ENCODE peak calls at places on chromosomes 2 and 18, in nine cellular contexts. L is Calu3, G is caudate nucleus, D is hippocampal formation, X is Right ventricle myocardium inferior, H is cardiac fibroblast, B is spleen, K is A172, Z is A549. R is an unnamed sample.
A peak's percentile ranks its signal among the peaks of the same experiment; 100 is the strongest.

GRCh38 chr18:59388817-59389216 is 29.8 kb upstream of the LMAN1 start:
- DNase-seq in X (no peak), L (no peak), H (no peak), K (no peak), D (no peak), G (no peak), Z (no peak), B (no peak), R (no peak)

GRCh38 chr18:42030586-42031182 is 75.7 kb downstream of the PIK3C3 start:
- DNase-seq in H (peak; percentile 31), B (no peak), L (peak; percentile 37), X (no peak), K (no peak), D (no peak), Z (peak; percentile 24), G (no peak), R (no peak)

GRCh38 chr18:63848159-63848558 is 39.3 kb upstream of the SERPINB2 start:
- DNase-seq in L (peak; percentile 48), X (no peak), K (peak; percentile 50), G (no peak), H (peak; percentile 80), Z (peak; percentile 7), B (no peak), D (no peak), R (peak; percentile 15)

GRCh38 chr2:219570194-219570923 is 980 bp downstream of the OBSL1 start:
- DNase-seq in D (no peak), K (no peak), L (peak; percentile 36), B (no peak), G (peak; percentile 52), Z (peak; percentile 59), H (peak; percentile 40), X (peak; percentile 65), R (no peak)

GRCh38 chr2:216537366-216537765 is 38.7 kb downstream of the RPL37A start:
- DNase-seq in X (no peak), K (no peak), H (no peak), D (no peak), L (no peak), Z (no peak), G (no peak), B (no peak), R (no peak)

GRCh38 chr2:231794383-231794782 is 8.1 kb downstream of the COPS7B start:
- DNase-seq in Z (no peak), D (no peak), X (no peak), H (no peak), B (no peak), G (no peak), K (no peak), L (no peak), R (no peak)

GRCh38 chr2:23824777-23825212 is 102.1 kb downstream of the ATAD2B start:
- DNase-seq in G (no peak), X (no peak), H (peak; percentile 77), B (no peak), D (no peak), L (peak; percentile 54), Z (peak; percentile 43), K (peak; percentile 53), R (peak; percentile 54)

GRCh38 chr18:31562726-31563125 is 29.0 kb upstream of the TTR start:
- DNase-seq in K (no peak), B (no peak), L (no peak), X (no peak), D (no peak), H (no peak), G (no peak), Z (no peak), R (no peak)

GRCh38 chr2:182593394-182593707 is 122.7 kb upstream of the DNAJC10 start:
- DNase-seq in B (no peak), H (peak; percentile 71), G (no peak), K (peak; percentile 78), L (no peak), D (no peak), Z (no peak), X (no peak), R (no peak)

GRCh38 chr18:37330173-37330572 is 235.4 kb downstream of the CELF4 start:
- DNase-seq in Z (no peak), X (no peak), H (no peak), K (no peak), L (no peak), B (no peak), G (no peak), D (no peak), R (no peak)

GRCh38 chr2:16466133-16466820 is 199.4 kb downstream of the CYRIA start:
- DNase-seq in K (no peak), D (no peak), X (no peak), Z (no peak), G (no peak), H (no peak), L (no peak), B (no peak), R (no peak)

GRCh38 chr2:67210430-67210829 is 186.7 kb upstream of the ETAA1 start:
- DNase-seq in Z (no peak), D (no peak), X (no peak), L (no peak), G (no peak), H (no peak), K (no peak), B (no peak), R (no peak)

GRCh38 chr18:70373062-70373519 is 84.2 kb downstream of the SOCS6 start:
- DNase-seq in D (no peak), K (peak; percentile 83), B (no peak), G (no peak), X (no peak), L (no peak), H (peak; percentile 94), Z (peak; percentile 48), R (no peak)

GRCh38 chr2:60484080-60484737 is 69.2 kb downstream of the BCL11A start:
- DNase-seq in D (no peak), K (peak; percentile 18), H (peak; percentile 59), G (peak; percentile 4), Z (no peak), B (no peak), L (no peak), X (no peak), R (no peak)

GRCh38 chr2:191012845-191013616 is 940 bp downstream of the STAT1 start:
- DNase-seq in D (no peak), H (peak; percentile 51), K (no peak), B (no peak), X (no peak), G (no peak), Z (peak; percentile 12), L (no peak), R (no peak)

GRCh38 chr2:128585706-128586105 is 267.0 kb upstream of the HS6ST1 start:
- DNase-seq in D (no peak), G (no peak), L (no peak), B (no peak), H (peak; percentile 92), Z (no peak), X (no peak), K (no peak), R (no peak)

GRCh38 chr2:184646177-184646576 is 47.8 kb downstream of the ZNF804A start:
- DNase-seq in K (peak; percentile 79), G (no peak), H (peak; percentile 17), B (no peak), X (no peak), L (peak; percentile 74), Z (no peak), D (no peak), R (no peak)